ENCODE peak calls at places on chromosome 14, in six cellular contexts. G is tibial nerve, T is PC-9, V is trophoblast cell, I is psoas muscle, L is Peyer's patch. Z is an unnamed sample.

GRCh38 chr14:30297856-30298255 is 261.1 kb upstream of the G2E3 start:
- DNase-seq in G (no peak), T (no peak), V (no peak), I (no peak), L (no peak), Z (no peak)

GRCh38 chr14:54251356-54251755 is 145.5 kb upstream of the CDKN3 start:
- DNase-seq in G (no peak), T (no peak), V (peak; percentile 10), I (no peak), L (no peak), Z (no peak)

GRCh38 chr14:35213869-35214387 is 78.3 kb upstream of the PSMA6 start:
- DNase-seq in G (no peak), T (no peak), V (no peak), I (no peak), L (no peak), Z (no peak)

GRCh38 chr14:62269204-62269603 is 507.0 kb downstream of the SNAPC1 start:
- DNase-seq in G (no peak), T (no peak), V (no peak), I (no peak), L (no peak), Z (no peak)

GRCh38 chr14:96202441-96203094 is 2.1 kb upstream of the BDKRB2 start:
- DNase-seq in G (no peak), T (no peak), V (peak; percentile 75), I (no peak), L (no peak), Z (no peak)

GRCh38 chr14:104735830-104736642 is 12.0 kb downstream of the ADSS1 start:
- DNase-seq in G (peak; percentile 78), T (no peak), V (peak; percentile 38), I (peak; percentile 91), L (peak; percentile 25), Z (peak; percentile 97)

GRCh38 chr14:96136361-96136760 is 68.3 kb upstream of the BDKRB2 start:
- DNase-seq in G (no peak), T (peak; percentile 31), V (peak; percentile 78), I (no peak), L (no peak), Z (no peak)

GRCh38 chr14:37150414-37150813 is 22.0 kb downstream of the SLC25A21 start:
- DNase-seq in G (no peak), T (no peak), V (peak; percentile 53), I (no peak), L (no peak), Z (no peak)

GRCh38 chr14:54673193-54674121 is 106.5 kb downstream of the SAMD4A start:
- DNase-seq in G (no peak), T (no peak), V (no peak), I (no peak), L (no peak), Z (no peak)

GRCh38 chr14:32900602-32901001 is 38.1 kb upstream of the NPAS3 start:
- DNase-seq in G (no peak), T (no peak), V (no peak), I (no peak), L (no peak), Z (no peak)

GRCh38 chr14:57420986-57421385 is 30.6 kb downstream of the NAA30 start:
- DNase-seq in G (no peak), T (no peak), V (peak; percentile 80), I (no peak), L (no peak), Z (no peak)

GRCh38 chr14:103680491-103681231 is 34.6 kb downstream of the XRCC3 start:
- DNase-seq in G (no peak), T (no peak), V (no peak), I (no peak), L (no peak), Z (no peak)

GRCh38 chr14:105398726-105399440 is 545 bp downstream of the TEX22 start:
- DNase-seq in G (no peak), T (peak; percentile 18), V (peak; percentile 47), I (no peak), L (no peak), Z (no peak)

GRCh38 chr14:95023886-95024285 is 133.4 kb downstream of the DICER1 start:
- DNase-seq in G (no peak), T (no peak), V (peak; percentile 60), I (no peak), L (no peak), Z (no peak)

GRCh38 chr14:96962337-96962736 is 165.2 kb downstream of the VRK1 start:
- DNase-seq in G (no peak), T (no peak), V (no peak), I (no peak), L (peak; percentile 54), Z (no peak)

GRCh38 chr14:105275267-105275946 is 25.4 kb downstream of the BRF1 start:
- DNase-seq in G (no peak), T (no peak), V (peak; percentile 88), I (peak; percentile 56), L (no peak), Z (no peak)

GRCh38 chr14:104805326-104805678 is 4.4 kb downstream of the ZBTB42 start:
- DNase-seq in G (no peak), T (peak; percentile 62), V (no peak), I (peak; percentile 62), L (no peak), Z (no peak)

GRCh38 chr14:70909788-70910614 is 2.7 kb downstream of the PCNX1 start:
- DNase-seq in G (no peak), T (no peak), V (peak; percentile 38), I (no peak), L (no peak), Z (peak; percentile 36)

GRCh38 chr14:24367506-24368214 is at the start of gene NFATC4:
- DNase-seq in G (peak; percentile 63), T (peak; percentile 66), V (peak; percentile 51), I (peak; percentile 67), L (peak; percentile 47), Z (peak; percentile 90)

GRCh38 chr14:70339039-70339438 is 20.4 kb downstream of the COX16 start:
- DNase-seq in G (no peak), T (no peak), V (no peak), I (no peak), L (no peak), Z (no peak)

GRCh38 chr14:33765251-33765650 is 185.6 kb downstream of the EGLN3 start:
- DNase-seq in G (no peak), T (no peak), V (peak; percentile 34), I (no peak), L (no peak), Z (no peak)

DNA sequence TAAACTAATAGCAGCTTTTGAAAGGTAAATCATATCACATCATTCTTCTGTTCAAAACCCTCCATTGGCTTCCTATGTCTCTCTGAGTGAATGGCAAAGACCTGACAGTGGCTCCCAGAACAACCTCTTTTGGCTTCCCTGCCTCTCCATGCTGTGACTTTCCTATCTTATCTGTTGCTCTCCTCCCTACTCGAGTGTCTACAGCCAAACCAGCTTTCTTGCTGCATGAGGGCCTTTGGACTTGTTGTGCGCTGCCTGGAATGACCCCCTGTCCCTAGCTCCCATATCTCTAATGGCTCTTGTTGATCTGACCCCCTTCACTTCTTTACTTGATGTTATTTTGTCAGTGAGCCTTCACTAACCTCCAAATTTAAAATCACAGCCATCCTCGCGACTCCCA is 2.5 kb downstream of the SYNE2 start:
- DNase-seq in G (no peak), T (no peak), V (no peak), I (no peak), L (no peak), Z (no peak)
- H3K27ac ChIP-seq in G (no peak overlapping the region), T (no peak overlapping the region), V (no peak overlapping the region), I (no peak overlapping the region), L (no peak overlapping the region), Z (no peak overlapping the region)

GRCh38 chr14:22391908-22392307 is 197.1 kb downstream of the DAD1 start:
- DNase-seq in G (no peak), T (peak; percentile 43), V (peak; percentile 66), I (no peak), L (peak; percentile 39), Z (peak; percentile 68)
- H3K4me1 ChIP-seq in G (no peaks in the 10 kb centered on the region), T (peaks cover 50% of the 10 kb centered on the region), V (no peaks in the 10 kb centered on the region), I (no peaks in the 10 kb centered on the region), L (no peaks in the 10 kb centered on the region), Z (no peaks in the 10 kb centered on the region)

GRCh38 chr14:73896521-73896920 is 9.9 kb downstream of the ZNF410 start:
- DNase-seq in G (no peak), T (no peak), V (no peak), I (no peak), L (no peak), Z (no peak)

GRCh38 chr14:73895939-73896338 is 9.3 kb downstream of the ZNF410 start:
- DNase-seq in G (no peak), T (no peak), V (no peak), I (no peak), L (no peak), Z (no peak)
- H3K27ac ChIP-seq in G (no peak overlapping the region), T (no peak overlapping the region), V (no peak overlapping the region), I (no peak overlapping the region), L (no peak overlapping the region), Z (no peak overlapping the region)

DNA sequence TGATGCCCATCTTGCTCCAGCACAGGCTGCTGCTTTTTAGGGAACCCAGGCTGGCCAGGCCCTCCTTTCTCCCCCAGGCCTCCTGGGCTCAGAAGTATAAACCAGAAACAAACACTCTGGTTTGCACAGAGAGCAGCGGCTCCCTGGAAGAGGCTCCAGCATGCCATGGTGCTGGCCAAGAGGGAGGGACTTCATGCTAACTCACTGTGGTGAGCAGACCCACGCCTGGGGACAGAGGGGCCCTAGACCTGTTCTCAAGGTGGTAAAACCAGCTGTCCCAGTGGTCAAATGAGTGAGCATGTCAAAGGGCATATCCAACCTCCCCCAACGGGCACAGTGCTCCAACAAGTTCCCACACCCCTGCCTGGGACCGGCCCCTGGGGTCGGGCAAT is 15.5 kb downstream of the BCL11B start:
- DNase-seq in G (no peak), T (no peak), V (no peak), I (no peak), L (no peak), Z (no peak)
- H3K4me1 ChIP-seq in G (no peaks in the 10 kb centered on the region), T (no peaks in the 10 kb centered on the region), V (peaks cover 17% of the 10 kb centered on the region), I (no peaks in the 10 kb centered on the region), L (no peaks in the 10 kb centered on the region), Z (no peaks in the 10 kb centered on the region)

GRCh38 chr14:92512807-92513203 is 776 bp upstream of the RIN3 start:
- DNase-seq in G (no peak), T (no peak), V (no peak), I (no peak), L (no peak), Z (no peak)
- H3K27ac ChIP-seq in G (no peak overlapping the region), T (peak overlapping the region; percentile 86), V (no peak overlapping the region), I (peak overlapping the region; percentile 68), L (peak overlapping the region; percentile 89), Z (peak overlapping the region; percentile 83)